ENCODE peak calls at places on chromosomes 12 and 14, in four cellular contexts. One of them, this sample, is unnamed.

GRCh38 chr14:60723218-60724079 is 702 bp downstream of the SIX4 start:
- DNase-seq in HCT116: no peak
- DNase-seq in K562: peak
- DNase-seq in GM12878: no peak
- DNase-seq in this sample: no peak

GRCh38 chr14:36363704-36364103 is 43.3 kb upstream of the MBIP start:
- DNase-seq in K562: no peak
- DNase-seq in HCT116: no peak
- DNase-seq in GM12878: no peak
- DNase-seq in this sample: no peak

GRCh38 chr12:67111182-67111581 is 158.0 kb upstream of the CAND1 start:
- DNase-seq in GM12878: no peak
- DNase-seq in K562: no peak
- DNase-seq in HCT116: no peak
- DNase-seq in this sample: no peak

GRCh38 chr12:26124491-26125450 is at the start of gene BHLHE41:
- DNase-seq in GM12878: no peak
- DNase-seq in K562: peak
- DNase-seq in HCT116: no peak
- DNase-seq in this sample: peak

GRCh38 chr14:103905861-103906456 is 22.3 kb upstream of the TDRD9 start:
- DNase-seq in HCT116: no peak
- DNase-seq in K562: no peak
- DNase-seq in GM12878: no peak
- DNase-seq in this sample: no peak

GRCh38 chr12:130953783-130954543 is at the start of gene ADGRD1:
- DNase-seq in HCT116: no peak
- DNase-seq in K562: peak
- DNase-seq in GM12878: no peak
- DNase-seq in this sample: no peak

GRCh38 chr12:107760207-107760816 is 625 bp downstream of the PRDM4 start:
- DNase-seq in HCT116: no peak
- DNase-seq in GM12878: no peak
- DNase-seq in K562: no peak
- DNase-seq in this sample: no peak

GRCh38 chr14:99137001-99137700 is 134.8 kb downstream of the BCL11B start:
- DNase-seq in HCT116: no peak
- DNase-seq in K562: no peak
- DNase-seq in GM12878: no peak
- DNase-seq in this sample: no peak

GRCh38 chr12:69900720-69901131 is 75.7 kb downstream of the MYRFL start:
- DNase-seq in GM12878: no peak
- DNase-seq in HCT116: peak
- DNase-seq in K562: peak
- DNase-seq in this sample: peak

GRCh38 chr12:51217133-51217967 is 512 bp downstream of the POU6F1 start:
- DNase-seq in HCT116: no peak
- DNase-seq in GM12878: no peak
- DNase-seq in K562: peak
- DNase-seq in this sample: peak

GRCh38 chr14:71166434-71166833 is 259.2 kb downstream of the PCNX1 start:
- DNase-seq in GM12878: no peak
- DNase-seq in HCT116: peak
- DNase-seq in K562: no peak
- DNase-seq in this sample: peak

GRCh38 chr12:7512528-7512927 is 9.0 kb upstream of the CD163 start:
- DNase-seq in GM12878: no peak
- DNase-seq in HCT116: peak
- DNase-seq in K562: no peak
- DNase-seq in this sample: peak

GRCh38 chr12:117444781-117445180 is 83.4 kb upstream of the NOS1 start:
- DNase-seq in K562: no peak
- DNase-seq in GM12878: no peak
- DNase-seq in HCT116: no peak
- DNase-seq in this sample: no peak

GRCh38 chr12:91361864-91362263 is 179.2 kb upstream of the DCN start:
- DNase-seq in HCT116: peak
- DNase-seq in K562: peak
- DNase-seq in GM12878: no peak
- DNase-seq in this sample: peak

GRCh38 chr12:130994821-130995375 is 41.2 kb downstream of the ADGRD1 start:
- DNase-seq in GM12878: no peak
- DNase-seq in HCT116: no peak
- DNase-seq in K562: no peak
- DNase-seq in this sample: no peak

GRCh38 chr14:54567634-54568561 is 970 bp downstream of the SAMD4A start:
- DNase-seq in GM12878: no peak
- DNase-seq in HCT116: no peak
- DNase-seq in K562: peak
- DNase-seq in this sample: peak

GRCh38 chr12:43988838-43989560 is 153.1 kb downstream of the TMEM117 start:
- DNase-seq in GM12878: peak
- DNase-seq in K562: no peak
- DNase-seq in HCT116: no peak
- DNase-seq in this sample: no peak

GRCh38 chr12:116975779-116976393 is 65.1 kb downstream of the FBXW8 start:
- DNase-seq in HCT116: no peak
- DNase-seq in K562: no peak
- DNase-seq in GM12878: no peak
- DNase-seq in this sample: no peak

GRCh38 chr12:125331342-125332052 is 266.3 kb downstream of the AACS start:
- DNase-seq in K562: no peak
- DNase-seq in GM12878: no peak
- DNase-seq in HCT116: no peak
- DNase-seq in this sample: no peak

GRCh38 chr12:132218519-132218860 is 74.2 kb downstream of the NOC4L start:
- DNase-seq in GM12878: no peak
- DNase-seq in K562: no peak
- DNase-seq in HCT116: no peak
- DNase-seq in this sample: no peak

GRCh38 chr14:105281354-105282097 is 19.3 kb downstream of the BRF1 start:
- DNase-seq in K562: peak
- DNase-seq in HCT116: no peak
- DNase-seq in GM12878: no peak
- DNase-seq in this sample: no peak

GRCh38 chr12:125387206-125387605 is 322.0 kb downstream of the AACS start:
- DNase-seq in K562: no peak
- DNase-seq in HCT116: no peak
- DNase-seq in GM12878: no peak
- DNase-seq in this sample: no peak

GRCh38 chr12:123744836-123745235 is 17.3 kb upstream of the DNAH10 start:
- DNase-seq in GM12878: no peak
- DNase-seq in K562: no peak
- DNase-seq in HCT116: no peak
- DNase-seq in this sample: no peak

DNA sequence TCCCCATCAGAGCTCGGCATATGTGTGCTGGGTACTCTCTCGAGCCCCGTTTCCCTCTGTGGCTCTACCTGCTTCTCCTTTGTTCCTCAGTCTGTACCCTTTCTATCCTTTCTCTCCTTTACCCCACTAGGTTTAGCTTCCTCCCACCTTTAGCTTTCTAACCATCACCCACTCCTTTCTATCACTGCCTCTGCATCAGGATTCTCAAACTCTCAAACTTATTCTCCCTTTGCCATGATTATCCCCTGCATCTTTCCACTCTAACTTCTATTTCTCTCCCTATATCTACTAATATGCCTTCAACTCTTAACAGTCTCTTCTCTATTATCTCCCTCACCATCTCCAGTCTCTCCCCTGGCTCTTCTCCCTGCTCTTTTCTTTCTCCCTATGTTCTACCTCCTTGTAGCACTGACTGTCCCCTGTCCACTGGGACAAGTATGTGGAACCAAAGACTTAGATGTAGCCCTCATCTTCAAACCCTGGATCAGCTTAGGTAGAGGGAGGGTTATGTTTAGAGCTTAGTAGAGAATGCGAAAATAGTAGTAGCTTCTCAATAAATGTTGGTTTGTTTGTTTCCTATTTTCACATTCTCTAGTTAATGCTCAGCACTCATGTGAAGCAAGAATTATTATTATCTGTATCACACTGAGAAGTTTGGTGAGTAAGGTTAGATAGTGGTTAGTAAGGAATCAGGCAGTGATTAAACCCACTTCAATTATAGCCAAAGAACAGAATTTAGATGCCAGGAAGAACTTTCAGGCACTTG is 3.4 kb downstream of the GDF11 start:
- DNase-seq in K562: no peak
- DNase-seq in GM12878: no peak
- DNase-seq in HCT116: no peak
- DNase-seq in this sample: no peak
- TF ChIP-seq ZNF274 in K562: no peak
- TF ChIP-seq ZNF274 in GM12878: no peak
- TF ChIP-seq ZNF274 in HCT116: no peak
- TF ChIP-seq ZNF274 in this sample: no peak

DNA sequence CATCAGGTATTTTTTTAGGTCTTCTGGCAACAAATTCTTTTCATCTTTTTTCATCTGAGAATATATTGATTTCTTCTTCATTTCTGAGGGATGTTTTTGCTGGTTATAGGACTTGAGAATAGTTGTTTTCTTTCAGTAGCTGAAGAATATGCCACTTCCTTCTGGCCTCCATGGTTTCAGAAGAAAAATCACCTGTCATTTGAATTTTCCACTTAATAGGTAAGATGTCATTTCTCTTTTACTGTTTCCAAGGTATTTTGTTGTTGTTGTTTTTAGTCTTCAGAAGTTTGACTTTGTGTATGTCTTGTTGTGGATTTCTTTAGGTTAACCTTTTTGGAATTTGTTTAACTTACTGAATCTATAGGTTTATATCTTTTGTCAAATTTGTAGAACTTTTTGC is 257.8 kb upstream of the AMIGO2 start:
- DNase-seq in K562: no peak
- DNase-seq in HCT116: no peak
- DNase-seq in GM12878: no peak
- DNase-seq in this sample: no peak
- TF ChIP-seq ZNF274 in K562: no peak
- TF ChIP-seq ZNF274 in HCT116: no peak
- TF ChIP-seq ZNF274 in GM12878: no peak
- TF ChIP-seq ZNF274 in this sample: no peak

GRCh38 chr14:65866906-65867305 is 454.4 kb downstream of the FUT8 start:
- DNase-seq in K562: no peak
- DNase-seq in HCT116: no peak
- DNase-seq in GM12878: no peak
- DNase-seq in this sample: no peak
- TF ChIP-seq ZNF274 in K562: no peak
- TF ChIP-seq ZNF274 in HCT116: no peak
- TF ChIP-seq ZNF274 in GM12878: no peak
- TF ChIP-seq ZNF274 in this sample: no peak

GRCh38 chr14:100654025-100654813 is 67.0 kb upstream of the BEGAIN start:
- DNase-seq in HCT116: no peak
- DNase-seq in GM12878: no peak
- DNase-seq in K562: no peak
- DNase-seq in this sample: no peak
- TF ChIP-seq ZNF274 in HCT116: no peak
- TF ChIP-seq ZNF274 in GM12878: no peak
- TF ChIP-seq ZNF274 in K562: no peak
- TF ChIP-seq ZNF274 in this sample: no peak

GRCh38 chr12:23093488-23093887 is 468.5 kb downstream of the ETNK1 start:
- DNase-seq in K562: no peak
- DNase-seq in HCT116: no peak
- DNase-seq in GM12878: no peak
- DNase-seq in this sample: no peak
- TF ChIP-seq ZNF274 in K562: no peak
- TF ChIP-seq ZNF274 in HCT116: no peak
- TF ChIP-seq ZNF274 in GM12878: no peak
- TF ChIP-seq ZNF274 in this sample: no peak

DNA sequence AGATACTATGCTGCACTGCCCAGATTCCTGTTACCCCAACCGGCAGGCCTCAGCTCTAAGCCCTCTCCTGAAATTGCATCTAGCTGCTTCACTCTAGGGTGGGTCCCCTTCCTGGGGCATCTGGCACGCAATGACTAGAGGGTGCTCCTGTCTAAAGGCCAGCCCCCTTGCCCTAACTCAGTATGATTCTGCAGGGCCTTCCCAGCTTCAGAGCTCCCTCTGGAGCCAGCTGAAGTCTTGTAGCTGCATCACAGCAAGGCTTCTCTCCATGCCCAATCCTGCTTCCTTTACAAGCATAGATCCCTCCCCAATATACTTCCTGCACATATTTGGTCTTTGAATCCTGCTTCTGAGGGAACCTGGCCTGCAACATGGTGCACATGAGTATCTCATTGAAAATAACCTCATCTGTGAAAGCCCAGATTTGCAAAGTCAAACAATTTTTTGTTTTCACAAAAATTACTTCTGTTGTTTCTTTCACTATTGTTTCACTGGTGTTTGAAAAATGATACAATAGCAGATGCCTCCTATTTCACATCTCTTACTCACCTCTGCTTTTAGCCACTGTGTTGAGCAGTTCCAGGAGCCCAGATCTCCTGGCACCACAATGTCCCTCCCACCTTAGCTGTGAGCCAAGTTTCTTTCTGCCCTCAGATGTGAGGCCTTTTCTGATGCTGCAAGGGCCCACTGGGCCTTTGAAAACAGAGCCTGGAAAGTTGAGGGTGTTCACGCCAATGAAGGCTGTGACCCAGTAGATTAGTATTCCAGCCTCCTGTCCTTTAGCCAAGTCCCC is 169.5 kb upstream of the EGLN3 start:
- DNase-seq in GM12878: no peak
- DNase-seq in HCT116: no peak
- DNase-seq in K562: no peak
- DNase-seq in this sample: no peak
- TF ChIP-seq ZNF274 in GM12878: no peak
- TF ChIP-seq ZNF274 in HCT116: no peak
- TF ChIP-seq ZNF274 in K562: no peak
- TF ChIP-seq ZNF274 in this sample: no peak

GRCh38 chr14:32007755-32008374 is 69.2 kb upstream of the ARHGAP5 start:
- DNase-seq in HCT116: no peak
- DNase-seq in K562: no peak
- DNase-seq in GM12878: no peak
- DNase-seq in this sample: no peak

GRCh38 chr14:32008602-32009193 is 68.4 kb upstream of the ARHGAP5 start:
- DNase-seq in GM12878: no peak
- DNase-seq in K562: no peak
- DNase-seq in HCT116: no peak
- DNase-seq in this sample: no peak

GRCh38 chr14:32006267-32007110 is 70.6 kb upstream of the ARHGAP5 start:
- DNase-seq in GM12878: no peak
- DNase-seq in K562: no peak
- DNase-seq in HCT116: no peak
- DNase-seq in this sample: no peak

GRCh38 chr14:32003585-32003984 is 73.5 kb upstream of the ARHGAP5 start:
- DNase-seq in HCT116: no peak
- DNase-seq in K562: no peak
- DNase-seq in GM12878: no peak
- DNase-seq in this sample: no peak

GRCh38 chr14:32004300-32004699 is 72.8 kb upstream of the ARHGAP5 start:
- DNase-seq in GM12878: no peak
- DNase-seq in K562: no peak
- DNase-seq in HCT116: peak
- DNase-seq in this sample: no peak
- TF ChIP-seq ZNF274 in GM12878: no peak
- TF ChIP-seq ZNF274 in K562: no peak
- TF ChIP-seq ZNF274 in HCT116: no peak
- TF ChIP-seq ZNF274 in this sample: no peak